ENCODE peak calls at places on chromosomes 1 and 21, in four cellular contexts. K is BE2C, T is HL-60, A is astrocyte of the spinal cord. L is an unnamed sample.

GRCh38 chr1:95073446-95073845 is 695 bp upstream of the ALG14 start:
- DNase-seq in K (no peak), T (no peak), A (no peak), L (no peak)

GRCh38 chr1:70542856-70543255 is 131.8 kb downstream of the CTH start:
- DNase-seq in K (no peak), T (no peak), A (no peak), L (no peak)

GRCh38 chr1:152533327-152533938 is 19.2 kb downstream of the CRCT1 start:
- DNase-seq in K (peak), T (peak), A (peak), L (no peak)

GRCh38 chr21:42153046-42153685 is 65.8 kb upstream of the ABCG1 start:
- DNase-seq in K (no peak), T (no peak), A (no peak), L (no peak)

GRCh38 chr1:54488065-54488750 is 59.8 kb upstream of the ACOT11 start:
- DNase-seq in K (peak), T (peak), A (peak), L (peak)

GRCh38 chr21:45076245-45076661 is 1.9 kb downstream of the ADARB1 start:
- DNase-seq in K (no peak), T (no peak), A (peak), L (no peak)

GRCh38 chr1:203465943-203466342 is 9.7 kb upstream of the PRELP start:
- DNase-seq in K (no peak), T (no peak), A (peak), L (peak)

GRCh38 chr1:40939320-40940059 is 40.0 kb upstream of the CTPS1 start:
- DNase-seq in K (no peak), T (peak), A (peak), L (no peak)

GRCh38 chr1:159828916-159829634 is 2.4 kb downstream of the SLAMF8 start:
- DNase-seq in K (peak), T (peak), A (no peak), L (no peak)

GRCh38 chr1:50633465-50633864 is 210.2 kb upstream of the DMRTA2 start:
- DNase-seq in K (peak), T (no peak), A (no peak), L (no peak)

GRCh38 chr1:79161077-79161476 is 154.5 kb upstream of the ADGRL4 start:
- DNase-seq in K (no peak), T (no peak), A (peak), L (peak)

GRCh38 chr1:169928438-169929209 is 34.9 kb upstream of the SCYL3 start:
- DNase-seq in K (no peak), T (peak), A (peak), L (no peak)

GRCh38 chr1:152035406-152036315 is 1.1 kb downstream of the S100A11 start:
- DNase-seq in K (no peak), T (no peak), A (peak), L (no peak)

GRCh38 chr1:32361674-32362473 is 411 bp downstream of the FAM229A start:
- DNase-seq in K (peak), T (no peak), A (no peak), L (no peak)

GRCh38 chr1:155022927-155023236 is 10.7 kb downstream of the DCST2 start:
- DNase-seq in K (no peak), T (peak), A (no peak), L (no peak)

GRCh38 chr1:38088366-38088765 is 41.8 kb upstream of the POU3F1 start:
- DNase-seq in K (peak), T (no peak), A (no peak), L (no peak)

GRCh38 chr1:73839922-73840321 is 358.1 kb downstream of the LRRIQ3 start:
- DNase-seq in K (peak), T (no peak), A (peak), L (no peak)

GRCh38 chr1:86788300-86789206 is 84.2 kb downstream of the SH3GLB1 start:
- DNase-seq in K (no peak), T (peak), A (peak), L (peak)

GRCh38 chr1:17308593-17308992 is 596 bp downstream of the PADI4 start:
- DNase-seq in K (no peak), T (peak), A (no peak), L (no peak)

GRCh38 chr1:197862671-197863070 is 39.8 kb upstream of the C1orf53 start:
- DNase-seq in K (no peak), T (no peak), A (no peak), L (no peak)

GRCh38 chr1:56438901-56439551 is 140.3 kb downstream of the PLPP3 start:
- DNase-seq in K (no peak), T (no peak), A (no peak), L (no peak)

GRCh38 chr1:45306319-45306718 is 20.4 kb upstream of the HPDL start:
- DNase-seq in K (no peak), T (no peak), A (no peak), L (no peak)

GRCh38 chr1:25246600-25247023 is 642 bp downstream of the RSRP1 start:
- DNase-seq in K (peak), T (no peak), A (no peak), L (no peak)

GRCh38 chr1:157115851-157116734 is 16.5 kb upstream of the ETV3L start:
- DNase-seq in K (no peak), T (no peak), A (no peak), L (no peak)

GRCh38 chr1:25167269-25168192 is 64.8 kb downstream of the SYF2 start:
- DNase-seq in K (no peak), T (no peak), A (no peak), L (no peak)

GRCh38 chr21:45091540-45092322 is 17.4 kb downstream of the ADARB1 start:
- DNase-seq in K (no peak), T (no peak), A (peak), L (no peak)

GRCh38 chr1:7398982-7399381 is 372.1 kb upstream of the VAMP3 start:
- DNase-seq in K (no peak), T (no peak), A (no peak), L (no peak)

GRCh38 chr21:34877485-34878128 is 171.5 kb downstream of the RUNX1 start:
- DNase-seq in K (no peak), T (no peak), A (no peak), L (no peak)

GRCh38 chr1:154970631-154971340 is at the start of gene SHC1:
- DNase-seq in K (peak), T (no peak), A (peak), L (peak)

GRCh38 chr1:116910379-116911165 is 856 bp downstream of the PTGFRN start:
- DNase-seq in K (peak), T (no peak), A (peak), L (no peak)

GRCh38 chr1:110538082-110538481 is 19.1 kb upstream of the KCNA10 start:
- DNase-seq in K (no peak), T (no peak), A (no peak), L (no peak)

GRCh38 chr1:117710710-117711109 is 104.9 kb downstream of the TENT5C start:
- DNase-seq in K (peak), T (no peak), A (no peak), L (no peak)

GRCh38 chr21:33949516-33950424 is 34.2 kb upstream of the ATP5PO start:
- DNase-seq in K (no peak), T (no peak), A (no peak), L (no peak)

GRCh38 chr1:155015527-155016230 is 13.1 kb downstream of the ZBTB7B start:
- DNase-seq in K (no peak), T (peak), A (no peak), L (no peak)

GRCh38 chr1:47784294-47784650 is 212.9 kb downstream of the TRABD2B start:
- DNase-seq in K (no peak), T (no peak), A (no peak), L (no peak)

GRCh38 chr1:221602866-221603265 is 139.0 kb downstream of the DUSP10 start:
- DNase-seq in K (no peak), T (no peak), A (no peak), L (no peak)

GRCh38 chr1:56508523-56508983 is 70.8 kb downstream of the PLPP3 start:
- DNase-seq in K (peak), T (peak), A (no peak), L (peak)

DNA sequence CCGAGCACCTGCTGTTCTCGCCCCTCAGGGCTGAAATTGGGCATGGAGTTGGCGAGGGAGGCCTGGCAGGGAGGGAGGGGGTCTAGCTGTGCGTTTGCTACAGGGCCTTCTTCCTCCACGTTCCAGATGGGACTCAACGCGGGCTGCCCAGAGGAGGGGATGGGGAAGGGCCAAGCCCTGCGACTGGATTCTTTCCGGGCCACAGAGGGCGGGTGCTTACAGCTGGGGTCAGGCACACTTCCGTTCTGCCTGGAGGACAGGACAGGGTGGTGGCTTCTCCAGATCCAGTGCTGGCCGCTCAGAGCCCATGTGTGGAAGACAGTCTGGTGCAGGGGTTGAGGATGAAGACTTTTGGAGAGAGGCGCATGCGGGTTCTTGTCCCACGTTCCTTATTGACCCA is 90.0 kb downstream of the EDEM3 start:
- DNase-seq in K (no peak), T (no peak), A (no peak), L (no peak)
- H3K4me3 ChIP-seq in K (no peak), T (no peak), A (no peak), L (no peak)

GRCh38 chr1:11794446-11795237 is 11.1 kb downstream of the MTHFR start:
- DNase-seq in K (no peak), T (no peak), A (no peak), L (no peak)

GRCh38 chr1:11793819-11794218 is 11.9 kb downstream of the MTHFR start:
- DNase-seq in K (no peak), T (no peak), A (no peak), L (no peak)

GRCh38 chr1:11795238-11795890 is 10.4 kb downstream of the MTHFR start:
- DNase-seq in K (no peak), T (no peak), A (no peak), L (no peak)

GRCh38 chr1:11797525-11798216 is 8.1 kb downstream of the MTHFR start:
- DNase-seq in K (no peak), T (no peak), A (peak), L (no peak)

GRCh38 chr1:11796036-11796828 is 9.5 kb downstream of the MTHFR start:
- DNase-seq in K (no peak), T (no peak), A (no peak), L (no peak)
- TF ChIP-seq CTCF in K (no peak), T (no peak), A (no peak), L (no peak)

GRCh38 chr1:26411624-26412074 is 1.0 kb downstream of the LIN28A start:
- DNase-seq in K (no peak), T (no peak), A (no peak), L (no peak)
- H3K4me3 ChIP-seq in K (no peak), T (no peak), A (no peak), L (no peak)

GRCh38 chr21:26965567-26966359 is 1.1 kb downstream of the ADAMTS5 start:
- DNase-seq in K (peak), T (no peak), A (no peak), L (no peak)
- TF ChIP-seq CTCF in K (peak), T (no peak), A (peak), L (peak)

L was measured in retinal pigment epithelial cell.